ENCODE peak calls at places on chromosomes 16 and 17, in nine cellular contexts. One of them, this sample, is unnamed.

GRCh38 chr17:5283531-5284315 is 1.6 kb downstream of the RABEP1 start:
- DNase-seq in AG09309: no peak
- DNase-seq in fibroblast of mammary gland: no peak
- DNase-seq in IMR-90: peak
- DNase-seq in PC-9: peak
- DNase-seq in heart right ventricle: no peak
- DNase-seq in H1: no peak
- DNase-seq in AG09319: no peak
- DNase-seq in hepatocyte: peak
- DNase-seq in this sample: no peak

GRCh38 chr17:62092784-62093183 is 27.7 kb upstream of the MED13 start:
- DNase-seq in AG09309: no peak
- DNase-seq in fibroblast of mammary gland: no peak
- DNase-seq in IMR-90: no peak
- DNase-seq in PC-9: no peak
- DNase-seq in heart right ventricle: no peak
- DNase-seq in H1: no peak
- DNase-seq in AG09319: no peak
- DNase-seq in hepatocyte: no peak
- DNase-seq in this sample: no peak

GRCh38 chr17:10620823-10621222 is 36.3 kb downstream of the MYH3 start:
- DNase-seq in AG09309: no peak
- DNase-seq in fibroblast of mammary gland: no peak
- DNase-seq in IMR-90: no peak
- DNase-seq in PC-9: no peak
- DNase-seq in heart right ventricle: no peak
- DNase-seq in H1: no peak
- DNase-seq in AG09319: no peak
- DNase-seq in hepatocyte: peak
- DNase-seq in this sample: no peak

GRCh38 chr16:66774981-66775380 is 23.6 kb upstream of the DYNC1LI2 start:
- DNase-seq in AG09309: no peak
- DNase-seq in fibroblast of mammary gland: no peak
- DNase-seq in IMR-90: no peak
- DNase-seq in PC-9: no peak
- DNase-seq in heart right ventricle: no peak
- DNase-seq in H1: no peak
- DNase-seq in AG09319: no peak
- DNase-seq in hepatocyte: no peak
- DNase-seq in this sample: no peak

GRCh38 chr17:16287563-16288027 is 65.7 kb downstream of the CENPV start:
- DNase-seq in AG09309: peak
- DNase-seq in fibroblast of mammary gland: peak
- DNase-seq in IMR-90: peak
- DNase-seq in PC-9: peak
- DNase-seq in heart right ventricle: no peak
- DNase-seq in H1: no peak
- DNase-seq in AG09319: peak
- DNase-seq in hepatocyte: peak
- DNase-seq in this sample: peak

GRCh38 chr17:17822189-17822978 is 14.4 kb downstream of the SREBF1 start:
- DNase-seq in AG09309: peak
- DNase-seq in fibroblast of mammary gland: peak
- DNase-seq in IMR-90: peak
- DNase-seq in PC-9: no peak
- DNase-seq in heart right ventricle: peak
- DNase-seq in H1: no peak
- DNase-seq in AG09319: peak
- DNase-seq in hepatocyte: no peak
- DNase-seq in this sample: no peak

GRCh38 chr16:85928411-85928820 is 29.5 kb downstream of the IRF8 start:
- DNase-seq in AG09309: no peak
- DNase-seq in fibroblast of mammary gland: peak
- DNase-seq in IMR-90: peak
- DNase-seq in PC-9: no peak
- DNase-seq in heart right ventricle: no peak
- DNase-seq in H1: no peak
- DNase-seq in AG09319: peak
- DNase-seq in hepatocyte: peak
- DNase-seq in this sample: no peak

GRCh38 chr16:82358601-82359221 is 188.7 kb upstream of the MPHOSPH6 start:
- DNase-seq in AG09309: no peak
- DNase-seq in fibroblast of mammary gland: no peak
- DNase-seq in IMR-90: no peak
- DNase-seq in PC-9: no peak
- DNase-seq in heart right ventricle: no peak
- DNase-seq in H1: no peak
- DNase-seq in AG09319: no peak
- DNase-seq in hepatocyte: no peak
- DNase-seq in this sample: no peak

GRCh38 chr17:73341350-73342056 is 29.7 kb upstream of the CDC42EP4 start:
- DNase-seq in AG09309: no peak
- DNase-seq in fibroblast of mammary gland: no peak
- DNase-seq in IMR-90: no peak
- DNase-seq in PC-9: no peak
- DNase-seq in heart right ventricle: no peak
- DNase-seq in H1: peak
- DNase-seq in AG09319: no peak
- DNase-seq in hepatocyte: no peak
- DNase-seq in this sample: no peak

GRCh38 chr17:73342549-73343167 is 30.9 kb upstream of the CDC42EP4 start:
- DNase-seq in AG09309: no peak
- DNase-seq in fibroblast of mammary gland: peak
- DNase-seq in IMR-90: peak
- DNase-seq in PC-9: no peak
- DNase-seq in heart right ventricle: no peak
- DNase-seq in H1: no peak
- DNase-seq in AG09319: no peak
- DNase-seq in hepatocyte: no peak
- DNase-seq in this sample: no peak

GRCh38 chr17:73343168-73343634 is 31.4 kb upstream of the CDC42EP4 start:
- DNase-seq in AG09309: no peak
- DNase-seq in fibroblast of mammary gland: peak
- DNase-seq in IMR-90: peak
- DNase-seq in PC-9: no peak
- DNase-seq in heart right ventricle: peak
- DNase-seq in H1: peak
- DNase-seq in AG09319: peak
- DNase-seq in hepatocyte: peak
- DNase-seq in this sample: no peak

GRCh38 chr17:73343739-73344454 is 32.1 kb upstream of the CDC42EP4 start:
- DNase-seq in AG09309: no peak
- DNase-seq in fibroblast of mammary gland: no peak
- DNase-seq in IMR-90: no peak
- DNase-seq in PC-9: peak
- DNase-seq in heart right ventricle: no peak
- DNase-seq in H1: no peak
- DNase-seq in AG09319: no peak
- DNase-seq in hepatocyte: no peak
- DNase-seq in this sample: no peak

DNA sequence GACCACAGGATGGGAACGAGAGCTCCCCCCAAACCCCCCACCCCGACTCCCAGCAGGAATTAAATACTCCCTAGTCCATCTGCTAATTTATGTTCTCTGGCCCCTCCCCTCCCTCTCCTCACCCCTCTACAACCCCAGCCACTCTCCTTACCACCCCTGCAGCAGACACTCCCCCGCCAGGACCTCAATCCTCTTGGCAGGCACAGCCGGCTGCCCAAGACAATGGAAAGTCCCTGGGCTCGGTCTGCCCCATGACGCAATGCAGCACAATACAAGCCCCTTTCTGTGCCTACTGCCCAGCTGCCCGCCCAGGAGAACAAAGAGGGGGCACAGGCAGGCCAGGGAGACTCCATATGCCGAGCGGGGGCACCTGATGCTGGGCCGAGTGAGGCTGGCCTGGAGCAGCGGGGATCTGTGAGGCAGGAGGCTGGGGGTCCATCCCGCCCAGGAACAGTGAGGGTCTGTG is 30.3 kb upstream of the CDC42EP4 start:
- DNase-seq in AG09309: no peak
- DNase-seq in fibroblast of mammary gland: peak
- DNase-seq in IMR-90: peak
- DNase-seq in PC-9: no peak
- DNase-seq in heart right ventricle: peak
- DNase-seq in H1: peak
- DNase-seq in AG09319: peak
- DNase-seq in hepatocyte: peak
- DNase-seq in this sample: no peak
- TF ChIP-seq CTCF in AG09309: no peak
- TF ChIP-seq CTCF in fibroblast of mammary gland: no peak
- TF ChIP-seq CTCF in IMR-90: no peak
- TF ChIP-seq CTCF in PC-9: no peak
- TF ChIP-seq CTCF in heart right ventricle: no peak
- TF ChIP-seq CTCF in H1: no peak
- TF ChIP-seq CTCF in AG09319: no peak
- TF ChIP-seq CTCF in hepatocyte: no peak
- TF ChIP-seq CTCF in this sample: no peak

GRCh38 chr17:31858647-31859486 is at the start of gene COPRS:
- DNase-seq in AG09309: peak
- DNase-seq in fibroblast of mammary gland: peak
- DNase-seq in IMR-90: peak
- DNase-seq in PC-9: peak
- DNase-seq in heart right ventricle: peak
- DNase-seq in H1: peak
- DNase-seq in AG09319: peak
- DNase-seq in hepatocyte: peak
- DNase-seq in this sample: peak
- TF ChIP-seq CTCF in AG09309: no peak
- TF ChIP-seq CTCF in fibroblast of mammary gland: no peak
- TF ChIP-seq CTCF in IMR-90: peak
- TF ChIP-seq CTCF in PC-9: no peak
- TF ChIP-seq CTCF in heart right ventricle: peak
- TF ChIP-seq CTCF in H1: no peak
- TF ChIP-seq CTCF in AG09319: no peak
- TF ChIP-seq CTCF in hepatocyte: peak
- TF ChIP-seq CTCF in this sample: peak

DNA sequence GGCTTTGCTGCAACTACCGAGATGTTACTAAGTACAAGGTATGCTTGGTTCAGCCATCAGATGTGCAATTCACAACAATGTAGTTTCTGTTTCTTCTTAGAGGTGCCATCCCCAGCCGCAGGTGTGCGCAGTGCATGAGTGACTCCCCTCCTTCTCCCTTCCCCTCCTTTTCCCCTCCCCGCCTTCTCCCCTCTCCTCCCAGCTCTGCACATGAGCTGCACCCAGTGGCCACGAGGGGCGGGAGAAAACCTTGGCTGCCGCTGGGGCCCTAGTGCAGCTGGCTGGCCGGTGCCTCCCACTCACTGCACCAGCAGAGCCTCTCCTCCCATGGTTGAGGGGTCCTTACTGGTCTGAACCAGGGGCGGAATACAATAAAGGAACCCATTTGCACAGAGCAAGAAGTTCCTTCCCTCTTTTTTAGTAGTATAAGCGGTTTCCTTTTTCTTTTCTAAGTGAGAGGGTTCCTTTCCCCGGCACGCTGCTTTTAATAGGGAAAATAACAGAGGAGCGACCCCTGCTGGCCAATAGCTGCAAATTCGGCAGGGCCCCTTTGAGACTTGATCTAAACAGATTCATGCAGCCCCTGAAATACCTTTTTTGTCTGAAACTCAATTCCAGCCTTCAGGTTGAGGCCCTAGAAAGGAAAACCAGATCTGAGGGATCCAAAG is 7.8 kb upstream of the CCL15 start:
- DNase-seq in AG09309: no peak
- DNase-seq in fibroblast of mammary gland: peak
- DNase-seq in IMR-90: peak
- DNase-seq in PC-9: no peak
- DNase-seq in heart right ventricle: no peak
- DNase-seq in H1: peak
- DNase-seq in AG09319: no peak
- DNase-seq in hepatocyte: no peak
- DNase-seq in this sample: no peak
- TF ChIP-seq CTCF in AG09309: peak
- TF ChIP-seq CTCF in fibroblast of mammary gland: peak
- TF ChIP-seq CTCF in IMR-90: peak
- TF ChIP-seq CTCF in PC-9: peak
- TF ChIP-seq CTCF in heart right ventricle: peak
- TF ChIP-seq CTCF in H1: peak
- TF ChIP-seq CTCF in AG09319: peak
- TF ChIP-seq CTCF in hepatocyte: peak
- TF ChIP-seq CTCF in this sample: peak

GRCh38 chr17:65918450-65918849 is 273.5 kb downstream of the CEP112 start:
- DNase-seq in AG09309: no peak
- DNase-seq in fibroblast of mammary gland: no peak
- DNase-seq in IMR-90: no peak
- DNase-seq in PC-9: no peak
- DNase-seq in heart right ventricle: no peak
- DNase-seq in H1: no peak
- DNase-seq in AG09319: no peak
- DNase-seq in hepatocyte: no peak
- DNase-seq in this sample: no peak
- TF ChIP-seq CTCF in AG09309: no peak
- TF ChIP-seq CTCF in fibroblast of mammary gland: no peak
- TF ChIP-seq CTCF in IMR-90: no peak
- TF ChIP-seq CTCF in PC-9: no peak
- TF ChIP-seq CTCF in heart right ventricle: no peak
- TF ChIP-seq CTCF in H1: no peak
- TF ChIP-seq CTCF in AG09319: no peak
- TF ChIP-seq CTCF in hepatocyte: no peak
- TF ChIP-seq CTCF in this sample: no peak

GRCh38 chr17:68291836-68292688 is 767 bp downstream of the ARSG start:
- DNase-seq in AG09309: no peak
- DNase-seq in fibroblast of mammary gland: peak
- DNase-seq in IMR-90: peak
- DNase-seq in PC-9: peak
- DNase-seq in heart right ventricle: peak
- DNase-seq in H1: peak
- DNase-seq in AG09319: no peak
- DNase-seq in hepatocyte: peak
- DNase-seq in this sample: peak
- TF ChIP-seq CTCF in AG09309: peak
- TF ChIP-seq CTCF in fibroblast of mammary gland: no peak
- TF ChIP-seq CTCF in IMR-90: peak
- TF ChIP-seq CTCF in PC-9: peak
- TF ChIP-seq CTCF in heart right ventricle: no peak
- TF ChIP-seq CTCF in H1: peak
- TF ChIP-seq CTCF in AG09319: no peak
- TF ChIP-seq CTCF in hepatocyte: no peak
- TF ChIP-seq CTCF in this sample: peak

This sample was measured in GM13977.